ENCODE peak calls at places on chromosomes 7 and 10, in five cellular contexts. One of them, this sample, is unnamed.

GRCh38 chr10:61475449-61475873 is 22.3 kb upstream of the TMEM26 start:
- DNase-seq in amniotic stem cell: no peak
- DNase-seq in GM10248: no peak
- DNase-seq in brain microvascular endothelial cell: peak
- DNase-seq in stimulated activated CD4-positive, alpha-beta T cell treated with anti-CD3 and anti-CD28 coated beads, Interleukin-2, amount 100 ng/mL, for 48 hours: no peak
- DNase-seq in this sample: no peak

GRCh38 chr10:110632591-110633215 is 11.4 kb upstream of the RBM20 start:
- DNase-seq in amniotic stem cell: no peak
- DNase-seq in GM10248: no peak
- DNase-seq in brain microvascular endothelial cell: no peak
- DNase-seq in stimulated activated CD4-positive, alpha-beta T cell treated with anti-CD3 and anti-CD28 coated beads, Interleukin-2, amount 100 ng/mL, for 48 hours: no peak
- DNase-seq in this sample: no peak

GRCh38 chr7:158074896-158075632 is 512.6 kb downstream of the PTPRN2 start:
- DNase-seq in amniotic stem cell: no peak
- DNase-seq in GM10248: no peak
- DNase-seq in brain microvascular endothelial cell: no peak
- DNase-seq in stimulated activated CD4-positive, alpha-beta T cell treated with anti-CD3 and anti-CD28 coated beads, Interleukin-2, amount 100 ng/mL, for 48 hours: no peak
- DNase-seq in this sample: no peak

GRCh38 chr7:45082031-45082830 is 6.5 kb downstream of the NACAD start:
- DNase-seq in amniotic stem cell: no peak
- DNase-seq in GM10248: no peak
- DNase-seq in brain microvascular endothelial cell: no peak
- DNase-seq in stimulated activated CD4-positive, alpha-beta T cell treated with anti-CD3 and anti-CD28 coated beads, Interleukin-2, amount 100 ng/mL, for 48 hours: no peak
- DNase-seq in this sample: no peak

GRCh38 chr10:78643513-78643912 is 425.3 kb upstream of the ZMIZ1 start:
- DNase-seq in amniotic stem cell: no peak
- DNase-seq in GM10248: no peak
- DNase-seq in brain microvascular endothelial cell: no peak
- DNase-seq in stimulated activated CD4-positive, alpha-beta T cell treated with anti-CD3 and anti-CD28 coated beads, Interleukin-2, amount 100 ng/mL, for 48 hours: no peak
- DNase-seq in this sample: no peak

GRCh38 chr10:25405871-25406270 is 231.1 kb downstream of the GPR158 start:
- DNase-seq in amniotic stem cell: no peak
- DNase-seq in GM10248: no peak
- DNase-seq in brain microvascular endothelial cell: no peak
- DNase-seq in stimulated activated CD4-positive, alpha-beta T cell treated with anti-CD3 and anti-CD28 coated beads, Interleukin-2, amount 100 ng/mL, for 48 hours: no peak
- DNase-seq in this sample: no peak

GRCh38 chr10:60098676-60099601 is 192.6 kb upstream of the CCDC6 start:
- DNase-seq in amniotic stem cell: no peak
- DNase-seq in GM10248: no peak
- DNase-seq in brain microvascular endothelial cell: peak
- DNase-seq in stimulated activated CD4-positive, alpha-beta T cell treated with anti-CD3 and anti-CD28 coated beads, Interleukin-2, amount 100 ng/mL, for 48 hours: no peak
- DNase-seq in this sample: no peak

GRCh38 chr10:44402465-44403205 is 17.7 kb upstream of the CXCL12 start:
- DNase-seq in amniotic stem cell: no peak
- DNase-seq in GM10248: no peak
- DNase-seq in brain microvascular endothelial cell: no peak
- DNase-seq in stimulated activated CD4-positive, alpha-beta T cell treated with anti-CD3 and anti-CD28 coated beads, Interleukin-2, amount 100 ng/mL, for 48 hours: no peak
- DNase-seq in this sample: no peak

GRCh38 chr10:111821876-111822275 is 361.7 kb downstream of the GPAM start:
- DNase-seq in amniotic stem cell: no peak
- DNase-seq in GM10248: no peak
- DNase-seq in brain microvascular endothelial cell: no peak
- DNase-seq in stimulated activated CD4-positive, alpha-beta T cell treated with anti-CD3 and anti-CD28 coated beads, Interleukin-2, amount 100 ng/mL, for 48 hours: no peak
- DNase-seq in this sample: no peak

GRCh38 chr10:114304017-114304565 is 65.0 kb downstream of the VWA2 start:
- DNase-seq in amniotic stem cell: peak
- DNase-seq in GM10248: peak
- DNase-seq in brain microvascular endothelial cell: peak
- DNase-seq in stimulated activated CD4-positive, alpha-beta T cell treated with anti-CD3 and anti-CD28 coated beads, Interleukin-2, amount 100 ng/mL, for 48 hours: peak
- DNase-seq in this sample: peak

GRCh38 chr7:17988136-17988535 is 39.5 kb downstream of the PRPS1L1 start:
- DNase-seq in amniotic stem cell: no peak
- DNase-seq in GM10248: no peak
- DNase-seq in brain microvascular endothelial cell: no peak
- DNase-seq in stimulated activated CD4-positive, alpha-beta T cell treated with anti-CD3 and anti-CD28 coated beads, Interleukin-2, amount 100 ng/mL, for 48 hours: no peak
- DNase-seq in this sample: no peak

GRCh38 chr7:156935250-156935649 is 14.3 kb upstream of the NOM1 start:
- DNase-seq in amniotic stem cell: no peak
- DNase-seq in GM10248: no peak
- DNase-seq in brain microvascular endothelial cell: no peak
- DNase-seq in stimulated activated CD4-positive, alpha-beta T cell treated with anti-CD3 and anti-CD28 coated beads, Interleukin-2, amount 100 ng/mL, for 48 hours: no peak
- DNase-seq in this sample: no peak

GRCh38 chr7:41110186-41110585 is 592.7 kb downstream of the INHBA start:
- DNase-seq in amniotic stem cell: no peak
- DNase-seq in GM10248: no peak
- DNase-seq in brain microvascular endothelial cell: peak
- DNase-seq in stimulated activated CD4-positive, alpha-beta T cell treated with anti-CD3 and anti-CD28 coated beads, Interleukin-2, amount 100 ng/mL, for 48 hours: no peak
- DNase-seq in this sample: no peak

GRCh38 chr10:50224330-50224952 is 26.9 kb downstream of the ASAH2 start:
- DNase-seq in amniotic stem cell: peak
- DNase-seq in GM10248: peak
- DNase-seq in brain microvascular endothelial cell: peak
- DNase-seq in stimulated activated CD4-positive, alpha-beta T cell treated with anti-CD3 and anti-CD28 coated beads, Interleukin-2, amount 100 ng/mL, for 48 hours: peak
- DNase-seq in this sample: peak

This sample was measured in AG04449.